ENCODE peak calls at places on chromosomes 16 and 17, in eight cellular contexts. S, D, A, V, R, E, G and J are unnamed samples.

GRCh38 chr16:77833906-77834599 is 45.7 kb downstream of the VAT1L start:
- DNase-seq in D (no peak), G (no peak), V (no peak), R (no peak), S (no peak), A (no peak), E (no peak), J (no peak)

GRCh38 chr16:82649766-82650165 is 23.0 kb downstream of the CDH13 start:
- DNase-seq in R (no peak), E (no peak), V (no peak), D (no peak), A (no peak), S (no peak), G (no peak), J (no peak)

GRCh38 chr17:31321481-31321880 is at the start of gene EVI2A:
- DNase-seq in D (peak; percentile 27), V (peak; percentile 81), R (peak; percentile 37), G (no peak), S (no peak), A (peak; percentile 20), E (peak; percentile 69), J (no peak)

GRCh38 chr17:8080208-8080798 is 7.2 kb downstream of the ALOX12B start:
- DNase-seq in V (no peak), A (no peak), S (no peak), R (no peak), E (no peak), D (no peak), G (no peak), J (no peak)

GRCh38 chr16:15847621-15848175 is 9.1 kb downstream of the MYH11 start:
- DNase-seq in A (no peak), V (no peak), R (no peak), E (no peak), G (no peak), D (no peak), S (no peak), J (no peak)

GRCh38 chr17:51486091-51486490 is 225.7 kb downstream of the UTP18 start:
- DNase-seq in E (no peak), V (no peak), A (no peak), G (no peak), S (no peak), D (no peak), R (no peak), J (peak; percentile 34)

GRCh38 chr17:15377608-15378007 is 36.2 kb upstream of the TEKT3 start:
- DNase-seq in G (no peak), R (peak; percentile 31), A (no peak), E (no peak), D (peak; percentile 79), V (no peak), S (peak; percentile 2), J (no peak)

GRCh38 chr16:46648656-46649055 is 27.5 kb upstream of the SHCBP1 start:
- DNase-seq in R (no peak), E (no peak), G (no peak), D (no peak), S (no peak), V (no peak), A (no peak), J (no peak)

GRCh38 chr16:68235882-68236803 is at the start of gene ESRP2:
- DNase-seq in R (no peak), V (no peak), D (peak; percentile 72), S (peak; percentile 53), G (no peak), E (peak; percentile 56), A (no peak), J (peak; percentile 94)

GRCh38 chr16:16063685-16064084 is 114.3 kb downstream of the ABCC1 start:
- DNase-seq in D (no peak), A (no peak), G (no peak), R (no peak), E (no peak), S (no peak), V (no peak), J (no peak)

GRCh38 chr17:59761385-59762021 is 54.0 kb downstream of the VMP1 start:
- DNase-seq in D (peak; percentile 58), V (no peak), G (no peak), S (no peak), A (no peak), R (no peak), E (no peak), J (no peak)

GRCh38 chr17:46179375-46179999 is 13.7 kb downstream of the KANSL1 start:
- DNase-seq in S (no peak), E (no peak), D (no peak), G (no peak), V (no peak), R (no peak), A (no peak), J (no peak)

GRCh38 chr17:28526381-28526780 is 20.2 kb downstream of the FOXN1 start:
- DNase-seq in E (no peak), R (no peak), S (no peak), V (no peak), G (no peak), D (peak; percentile 78), A (no peak), J (no peak)

GRCh38 chr17:31508310-31509094 is 117.0 kb downstream of the RAB11FIP4 start:
- DNase-seq in D (peak; percentile 75), R (no peak), G (no peak), A (no peak), V (no peak), E (peak; percentile 62), S (no peak), J (peak; percentile 48)

GRCh38 chr17:3697157-3697515 is 1.2 kb upstream of the P2RX5 start:
- DNase-seq in R (no peak), D (peak; percentile 64), V (no peak), E (no peak), G (no peak), S (no peak), A (no peak), J (no peak)

GRCh38 chr16:7086842-7087616 is 245.6 kb upstream of the RBFOX1 start:
- DNase-seq in E (no peak), S (peak; percentile 69), G (peak; percentile 33), V (no peak), A (no peak), R (peak; percentile 1), D (no peak), J (no peak)

GRCh38 chr17:17751489-17751995 is 70.3 kb downstream of the RAI1 start:
- DNase-seq in E (peak; percentile 22), V (no peak), A (no peak), R (no peak), G (no peak), D (peak; percentile 76), S (no peak), J (no peak)

GRCh38 chr17:67642488-67642887 is 75.2 kb upstream of the NOL11 start:
- DNase-seq in E (no peak), R (no peak), S (no peak), V (no peak), G (no peak), A (no peak), D (no peak), J (no peak)

GRCh38 chr16:24851700-24852099 is 5.9 kb downstream of the SLC5A11 start:
- DNase-seq in V (no peak), E (peak; percentile 38), R (no peak), D (no peak), A (no peak), S (no peak), G (no peak), J (no peak)

GRCh38 chr17:39670746-39671145 is 2.5 kb downstream of the PNMT start:
- DNase-seq in R (no peak), A (no peak), S (no peak), D (peak; percentile 74), G (no peak), E (no peak), V (no peak), J (no peak)

GRCh38 chr16:84117482-84117843 is 721 bp upstream of the MBTPS1 start:
- DNase-seq in R (no peak), S (no peak), V (no peak), D (peak; percentile 68), G (no peak), A (no peak), E (no peak), J (no peak)

GRCh38 chr16:74740795-74741304 is 33.8 kb downstream of the FA2H start:
- DNase-seq in G (no peak), A (no peak), S (no peak), R (peak; percentile 66), V (no peak), D (peak; percentile 96), E (no peak), J (peak; percentile 92)

GRCh38 chr17:55706808-55707773 is 15.6 kb downstream of the TMEM100 start:
- DNase-seq in A (no peak), R (no peak), G (no peak), V (no peak), D (no peak), E (no peak), S (no peak), J (no peak)

GRCh38 chr17:4142107-4142900 is 526 bp downstream of the ZZEF1 start:
- DNase-seq in R (no peak), V (no peak), S (peak; percentile 65), D (no peak), A (no peak), G (peak; percentile 24), E (peak; percentile 28), J (peak; percentile 32)

GRCh38 chr16:68284847-68285246 is 20.5 kb downstream of the SLC7A6 start:
- DNase-seq in E (no peak), A (no peak), V (no peak), D (no peak), R (no peak), G (no peak), S (no peak), J (no peak)

GRCh38 chr16:85785927-85786326 is 13.4 kb downstream of the EMC8 start:
- DNase-seq in R (no peak), D (no peak), G (no peak), V (peak; percentile 28), E (no peak), S (no peak), A (no peak), J (no peak)

GRCh38 chr16:49834496-49835009 is 21.4 kb downstream of the ZNF423 start:
- DNase-seq in S (peak; percentile 70), D (peak; percentile 96), R (peak; percentile 75), V (no peak), E (no peak), G (peak; percentile 75), A (no peak), J (no peak)

GRCh38 chr17:83133302-83134121 is 54.1 kb downstream of the METRNL start:
- DNase-seq in R (no peak), V (peak; percentile 41), A (no peak), G (no peak), S (no peak), E (no peak), D (peak; percentile 89), J (no peak)

GRCh38 chr16:66741131-66741900 is 10.1 kb downstream of the DYNC1LI2 start:
- DNase-seq in E (no peak), D (peak; percentile 96), G (peak; percentile 88), S (no peak), R (peak; percentile 92), V (no peak), A (no peak), J (peak; percentile 91)

GRCh38 chr16:69680358-69680757 is 46.0 kb downstream of the NQO1 start:
- DNase-seq in A (no peak), D (no peak), S (no peak), G (no peak), V (no peak), E (no peak), R (no peak), J (no peak)

GRCh38 chr17:21295036-21295952 is 10.8 kb downstream of the MAP2K3 start:
- DNase-seq in S (no peak), R (no peak), E (no peak), D (peak; percentile 87), V (no peak), G (peak; percentile 80), A (no peak), J (peak; percentile 79)

GRCh38 chr16:62034236-62035114 is 1.8 kb downstream of the CDH8 start:
- DNase-seq in S (peak; percentile 42), V (no peak), G (no peak), R (no peak), A (no peak), E (no peak), D (no peak), J (no peak)

GRCh38 chr16:26705346-26705745 is 361.4 kb upstream of the C16orf82 start:
- DNase-seq in R (no peak), V (no peak), S (no peak), D (no peak), G (no peak), A (no peak), E (no peak), J (no peak)

GRCh38 chr17:15343749-15344148 is 2.4 kb upstream of the TEKT3 start:
- DNase-seq in G (no peak), R (no peak), A (no peak), E (no peak), V (no peak), D (peak; percentile 96), S (no peak), J (no peak)